ENCODE peak calls at places on chromosomes 6 and 20, in ten cellular contexts. I is Calu3, X is colonic mucosa, K is lower lobe of right lung, D is heart right ventricle, B is left ventricle myocardium inferior, Z is kidney, E is PC-9, P is A549, Y is GM10248. H is an unnamed sample.
A peak's percentile ranks its signal among the peaks of the same experiment; 100 is the strongest.

GRCh38 chr6:32081168-32081624 is 27.9 kb downstream of the TNXB start:
- DNase-seq in B (peak; percentile 72), Y (no peak), I (no peak), P (no peak), X (no peak), K (no peak), E (peak; percentile 66), D (peak; percentile 64), Z (peak; percentile 88), H (no peak)

GRCh38 chr20:1332749-1333300 is 3.9 kb upstream of the SDCBP2 start:
- DNase-seq in P (no peak), E (no peak), I (no peak), K (no peak), Y (no peak), B (no peak), D (no peak), Z (no peak), X (peak; percentile 10), H (peak; percentile 25)

GRCh38 chr6:162533009-162533400 is 194.6 kb downstream of the PRKN start:
- DNase-seq in X (peak; percentile 66), Z (no peak), I (no peak), K (no peak), E (no peak), Y (no peak), D (no peak), P (peak; percentile 33), B (no peak), H (no peak)

GRCh38 chr6:113347420-113347819 is 509.7 kb upstream of the MARCKS start:
- DNase-seq in E (no peak), Y (no peak), Z (no peak), B (no peak), D (no peak), K (no peak), I (no peak), P (no peak), X (no peak), H (no peak)

GRCh38 chr6:98547151-98547550 is 287.2 kb upstream of the POU3F2 start:
- DNase-seq in X (no peak), Y (no peak), Z (no peak), I (no peak), E (no peak), P (no peak), K (no peak), D (no peak), B (no peak), H (no peak)

GRCh38 chr6:148317739-148318138 is 24.9 kb upstream of the SASH1 start:
- DNase-seq in E (no peak), Z (no peak), Y (no peak), B (no peak), D (no peak), X (no peak), P (no peak), K (no peak), I (no peak), H (no peak)

GRCh38 chr6:39330476-39330875 is 8.0 kb upstream of the KCNK16 start:
- DNase-seq in E (no peak), K (no peak), P (no peak), B (peak; percentile 48), X (no peak), Y (no peak), Z (no peak), I (no peak), D (no peak), H (no peak)

GRCh38 chr20:39880890-39881289 is 808.1 kb downstream of the MAFB start:
- DNase-seq in P (peak; percentile 17), D (no peak), K (no peak), X (no peak), E (no peak), I (no peak), B (no peak), Y (no peak), Z (no peak), H (no peak)

GRCh38 chr6:1316482-1317220 is 4.8 kb downstream of the FOXQ1 start:
- DNase-seq in I (peak; percentile 51), X (no peak), E (peak; percentile 65), K (no peak), P (no peak), Y (no peak), D (no peak), B (no peak), Z (peak; percentile 80), H (no peak)

GRCh38 chr6:110629153-110629552 is 152.7 kb upstream of the SLC22A16 start:
- DNase-seq in K (no peak), E (no peak), P (no peak), X (peak; percentile 36), Z (no peak), I (no peak), D (no peak), B (no peak), Y (no peak), H (no peak)

GRCh38 chr20:49445176-49445575 is 37.3 kb downstream of the KCNB1 start:
- DNase-seq in D (no peak), E (peak; percentile 20), I (peak; percentile 42), P (no peak), K (no peak), Y (no peak), Z (no peak), B (no peak), X (no peak), H (no peak)

GRCh38 chr20:56796345-56796744 is 167.2 kb downstream of the TFAP2C start:
- DNase-seq in B (no peak), E (peak; percentile 46), P (no peak), D (no peak), Z (no peak), Y (no peak), X (no peak), K (no peak), I (no peak), H (no peak)

GRCh38 chr6:122059918-122060317 is 339.5 kb upstream of the HSF2 start:
- DNase-seq in D (no peak), B (no peak), E (no peak), Z (no peak), P (no peak), Y (no peak), I (no peak), X (no peak), K (no peak), H (no peak)

GRCh38 chr6:28585335-28585734 is 59.7 kb downstream of the GPX5 start:
- DNase-seq in E (no peak), Y (no peak), I (no peak), Z (no peak), K (no peak), D (no peak), P (no peak), X (no peak), B (no peak), H (no peak)

GRCh38 chr20:35363190-35363589 is 48.6 kb downstream of the UQCC1 start:
- DNase-seq in X (no peak), K (no peak), P (no peak), Z (no peak), Y (no peak), B (no peak), I (no peak), D (no peak), E (no peak), H (no peak)

GRCh38 chr6:75893776-75894152 is 144.7 kb downstream of the MYO6 start:
- DNase-seq in X (no peak), K (no peak), D (no peak), Z (no peak), E (no peak), B (no peak), P (no peak), Y (no peak), I (no peak), H (no peak)

GRCh38 chr6:53581161-53581560 is 36.3 kb upstream of the GCLC start:
- DNase-seq in B (no peak), K (no peak), Y (no peak), X (no peak), D (no peak), P (no peak), I (no peak), Z (no peak), E (no peak), H (no peak)

GRCh38 chr6:7100072-7100750 is 7.5 kb upstream of the RREB1 start:
- DNase-seq in I (no peak), D (no peak), X (no peak), K (no peak), B (no peak), Z (no peak), P (no peak), E (no peak), Y (peak; percentile 53), H (no peak)

GRCh38 chr6:170041526-170041925 is 249.4 kb downstream of the DLL1 start:
- DNase-seq in P (no peak), Y (no peak), K (no peak), Z (peak; percentile 12), X (no peak), B (no peak), I (no peak), D (no peak), E (no peak), H (no peak)

GRCh38 chr6:24960991-24961475 is 25.3 kb upstream of the RIPOR2 start:
- DNase-seq in K (no peak), E (no peak), B (no peak), I (no peak), Z (no peak), X (no peak), Y (no peak), D (no peak), P (no peak), H (no peak)

GRCh38 chr6:90284745-90285481 is 11.7 kb downstream of the BACH2 start:
- DNase-seq in Z (no peak), D (no peak), X (no peak), B (no peak), K (no peak), E (no peak), I (no peak), Y (peak; percentile 54), P (peak; percentile 4), H (no peak)

GRCh38 chr6:167759206-167759605 is 67.5 kb upstream of the AFDN start:
- DNase-seq in I (no peak), X (no peak), D (no peak), B (no peak), K (no peak), Y (no peak), Z (no peak), E (no peak), P (no peak), H (no peak)
- TF ChIP-seq CTCF in I (no peak), X (no peak), D (no peak), B (no peak), K (no peak), Y (no peak), Z (no peak), E (no peak), P (no peak), H (no peak)

GRCh38 chr6:74343804-74344203 is 647.8 kb downstream of the CD109 start:
- DNase-seq in X (no peak), P (peak; percentile 2), B (no peak), Y (no peak), E (no peak), K (no peak), Z (no peak), I (no peak), D (no peak), H (no peak)
- TF ChIP-seq CTCF in X (no peak), P (peak; percentile 43), B (no peak), Y (peak; percentile 7), E (peak; percentile 49), K (no peak), Z (no peak), I (peak; percentile 32), D (peak; percentile 20), H (peak; percentile 53)

GRCh38 chr6:119163006-119163405 is 84.5 kb upstream of the FAM184A start:
- DNase-seq in X (no peak), Z (no peak), B (no peak), K (no peak), D (no peak), E (no peak), I (no peak), Y (no peak), P (no peak), H (no peak)
- TF ChIP-seq CTCF in X (no peak), Z (no peak), B (no peak), K (no peak), D (no peak), E (no peak), I (no peak), Y (no peak), P (no peak), H (no peak)

GRCh38 chr20:9458075-9458818 is 56.1 kb upstream of the LAMP5 start:
- DNase-seq in P (peak; percentile 38), Y (no peak), D (no peak), X (peak; percentile 18), E (no peak), K (no peak), B (no peak), Z (no peak), I (peak; percentile 13), H (no peak)
- TF ChIP-seq CTCF in P (no peak), Y (peak; percentile 20), D (no peak), X (no peak), E (no peak), K (peak; percentile 38), B (no peak), Z (no peak), I (no peak), H (peak; percentile 47)

H was measured in type B pancreatic cell.